ENCODE peak calls at places on chromosome 18, in six cellular contexts. One of them, this sample, is unnamed.

GRCh38 chr18:34548120-34548972 is 161.8 kb upstream of the DTNA start:
- DNase-seq in hepatocyte: no peak
- DNase-seq in Peyer's patch: no peak
- DNase-seq in cardiac muscle cell: no peak
- DNase-seq in Calu3: no peak
- DNase-seq in CD14-positive monocyte: no peak
- DNase-seq in this sample: no peak

GRCh38 chr18:58054041-58054733 is 10.2 kb downstream of the NEDD4L start:
- DNase-seq in hepatocyte: peak
- DNase-seq in Peyer's patch: no peak
- DNase-seq in cardiac muscle cell: peak
- DNase-seq in Calu3: peak
- DNase-seq in CD14-positive monocyte: no peak
- DNase-seq in this sample: no peak

GRCh38 chr18:65567372-65567771 is 183.4 kb upstream of the CDH7 start:
- DNase-seq in hepatocyte: peak
- DNase-seq in Peyer's patch: no peak
- DNase-seq in cardiac muscle cell: no peak
- DNase-seq in Calu3: peak
- DNase-seq in CD14-positive monocyte: no peak
- DNase-seq in this sample: no peak

GRCh38 chr18:39296293-39296888 is 1730.8 kb upstream of the CELF4 start:
- DNase-seq in hepatocyte: no peak
- DNase-seq in Peyer's patch: no peak
- DNase-seq in cardiac muscle cell: no peak
- DNase-seq in Calu3: no peak
- DNase-seq in CD14-positive monocyte: no peak
- DNase-seq in this sample: no peak

GRCh38 chr18:44579028-44579692 is 101.5 kb upstream of the SETBP1 start:
- DNase-seq in hepatocyte: peak
- DNase-seq in Peyer's patch: no peak
- DNase-seq in cardiac muscle cell: peak
- DNase-seq in Calu3: no peak
- DNase-seq in CD14-positive monocyte: no peak
- DNase-seq in this sample: no peak

GRCh38 chr18:61435064-61435652 is 101.9 kb downstream of the CDH20 start:
- DNase-seq in hepatocyte: peak
- DNase-seq in Peyer's patch: no peak
- DNase-seq in cardiac muscle cell: peak
- DNase-seq in Calu3: peak
- DNase-seq in CD14-positive monocyte: no peak
- DNase-seq in this sample: peak

GRCh38 chr18:55395811-55396210 is 192.2 kb downstream of the TCF4 start:
- DNase-seq in hepatocyte: no peak
- DNase-seq in Peyer's patch: no peak
- DNase-seq in cardiac muscle cell: no peak
- DNase-seq in Calu3: no peak
- DNase-seq in CD14-positive monocyte: no peak
- DNase-seq in this sample: no peak

GRCh38 chr18:67109535-67109934 is 407.0 kb downstream of the DSEL start:
- DNase-seq in hepatocyte: no peak
- DNase-seq in Peyer's patch: no peak
- DNase-seq in cardiac muscle cell: no peak
- DNase-seq in Calu3: no peak
- DNase-seq in CD14-positive monocyte: no peak
- DNase-seq in this sample: no peak

GRCh38 chr18:29174891-29175290 is 998.0 kb upstream of the CDH2 start:
- DNase-seq in hepatocyte: no peak
- DNase-seq in Peyer's patch: no peak
- DNase-seq in cardiac muscle cell: no peak
- DNase-seq in Calu3: no peak
- DNase-seq in CD14-positive monocyte: no peak
- DNase-seq in this sample: no peak

GRCh38 chr18:80086281-80086680 is 22.8 kb upstream of the ADNP2 start:
- DNase-seq in hepatocyte: no peak
- DNase-seq in Peyer's patch: no peak
- DNase-seq in cardiac muscle cell: no peak
- DNase-seq in Calu3: no peak
- DNase-seq in CD14-positive monocyte: no peak
- DNase-seq in this sample: no peak

GRCh38 chr18:56389190-56389589 is 249.2 kb downstream of the TXNL1 start:
- DNase-seq in hepatocyte: no peak
- DNase-seq in Peyer's patch: no peak
- DNase-seq in cardiac muscle cell: no peak
- DNase-seq in Calu3: no peak
- DNase-seq in CD14-positive monocyte: no peak
- DNase-seq in this sample: no peak

GRCh38 chr18:13474336-13474735 is 252.0 kb downstream of the FAM210A start:
- DNase-seq in hepatocyte: no peak
- DNase-seq in Peyer's patch: no peak
- DNase-seq in cardiac muscle cell: no peak
- DNase-seq in Calu3: no peak
- DNase-seq in CD14-positive monocyte: no peak
- DNase-seq in this sample: no peak

GRCh38 chr18:77567202-77567601 is 317.6 kb downstream of the GALR1 start:
- DNase-seq in hepatocyte: no peak
- DNase-seq in Peyer's patch: no peak
- DNase-seq in cardiac muscle cell: no peak
- DNase-seq in Calu3: no peak
- DNase-seq in CD14-positive monocyte: no peak
- DNase-seq in this sample: no peak

GRCh38 chr18:24726727-24727539 is 266.5 kb downstream of the HRH4 start:
- DNase-seq in hepatocyte: peak
- DNase-seq in Peyer's patch: peak
- DNase-seq in cardiac muscle cell: peak
- DNase-seq in Calu3: peak
- DNase-seq in CD14-positive monocyte: no peak
- DNase-seq in this sample: peak

GRCh38 chr18:63253428-63254372 is 65.9 kb downstream of the BCL2 start:
- DNase-seq in hepatocyte: no peak
- DNase-seq in Peyer's patch: no peak
- DNase-seq in cardiac muscle cell: peak
- DNase-seq in Calu3: no peak
- DNase-seq in CD14-positive monocyte: no peak
- DNase-seq in this sample: peak

GRCh38 chr18:43587538-43588153 is 310.4 kb upstream of the SYT4 start:
- DNase-seq in hepatocyte: peak
- DNase-seq in Peyer's patch: no peak
- DNase-seq in cardiac muscle cell: peak
- DNase-seq in Calu3: peak
- DNase-seq in CD14-positive monocyte: no peak
- DNase-seq in this sample: peak

GRCh38 chr18:8608795-8609673 is at the start of gene RAB12:
- DNase-seq in hepatocyte: peak
- DNase-seq in Peyer's patch: peak
- DNase-seq in cardiac muscle cell: peak
- DNase-seq in Calu3: peak
- DNase-seq in CD14-positive monocyte: peak
- DNase-seq in this sample: peak

GRCh38 chr18:41940506-41941215 is 14.4 kb upstream of the PIK3C3 start:
- DNase-seq in hepatocyte: peak
- DNase-seq in Peyer's patch: no peak
- DNase-seq in cardiac muscle cell: peak
- DNase-seq in Calu3: peak
- DNase-seq in CD14-positive monocyte: no peak
- DNase-seq in this sample: peak

GRCh38 chr18:24009651-24010333 is 4.8 kb upstream of the TTC39C start:
- DNase-seq in hepatocyte: no peak
- DNase-seq in Peyer's patch: no peak
- DNase-seq in cardiac muscle cell: no peak
- DNase-seq in Calu3: no peak
- DNase-seq in CD14-positive monocyte: no peak
- DNase-seq in this sample: no peak

GRCh38 chr18:11880586-11881304 is 27.4 kb downstream of the MPPE1 start:
- DNase-seq in hepatocyte: no peak
- DNase-seq in Peyer's patch: peak
- DNase-seq in cardiac muscle cell: no peak
- DNase-seq in Calu3: no peak
- DNase-seq in CD14-positive monocyte: no peak
- DNase-seq in this sample: no peak

GRCh38 chr18:58861353-58861752 is 3.3 kb upstream of the ZNF532 start:
- DNase-seq in hepatocyte: no peak
- DNase-seq in Peyer's patch: no peak
- DNase-seq in cardiac muscle cell: no peak
- DNase-seq in Calu3: no peak
- DNase-seq in CD14-positive monocyte: no peak
- DNase-seq in this sample: no peak

GRCh38 chr18:34947711-34948125 is 93.5 kb upstream of the MAPRE2 start:
- DNase-seq in hepatocyte: no peak
- DNase-seq in Peyer's patch: no peak
- DNase-seq in cardiac muscle cell: peak
- DNase-seq in Calu3: no peak
- DNase-seq in CD14-positive monocyte: no peak
- DNase-seq in this sample: peak

GRCh38 chr18:23355206-23355605 is 97.9 kb upstream of the RIOK3 start:
- DNase-seq in hepatocyte: no peak
- DNase-seq in Peyer's patch: no peak
- DNase-seq in cardiac muscle cell: no peak
- DNase-seq in Calu3: no peak
- DNase-seq in CD14-positive monocyte: no peak
- DNase-seq in this sample: no peak

GRCh38 chr18:42338683-42339082 is 383.6 kb downstream of the PIK3C3 start:
- DNase-seq in hepatocyte: peak
- DNase-seq in Peyer's patch: no peak
- DNase-seq in cardiac muscle cell: no peak
- DNase-seq in Calu3: no peak
- DNase-seq in CD14-positive monocyte: no peak
- DNase-seq in this sample: no peak

GRCh38 chr18:57029761-57030160 is 117.1 kb upstream of the BOD1L2 start:
- DNase-seq in hepatocyte: no peak
- DNase-seq in Peyer's patch: no peak
- DNase-seq in cardiac muscle cell: peak
- DNase-seq in Calu3: peak
- DNase-seq in CD14-positive monocyte: no peak
- DNase-seq in this sample: no peak

GRCh38 chr18:13470555-13471494 is 252.3 kb downstream of the LDLRAD4 start:
- DNase-seq in hepatocyte: peak
- DNase-seq in Peyer's patch: no peak
- DNase-seq in cardiac muscle cell: no peak
- DNase-seq in Calu3: no peak
- DNase-seq in CD14-positive monocyte: peak
- DNase-seq in this sample: no peak

GRCh38 chr18:54584065-54584464 is 7.0 kb upstream of the DYNAP start:
- DNase-seq in hepatocyte: no peak
- DNase-seq in Peyer's patch: no peak
- DNase-seq in cardiac muscle cell: no peak
- DNase-seq in Calu3: no peak
- DNase-seq in CD14-positive monocyte: no peak
- DNase-seq in this sample: no peak

GRCh38 chr18:919078-919477 is 14.4 kb downstream of the ADCYAP1 start:
- DNase-seq in hepatocyte: no peak
- DNase-seq in Peyer's patch: no peak
- DNase-seq in cardiac muscle cell: no peak
- DNase-seq in Calu3: no peak
- DNase-seq in CD14-positive monocyte: no peak
- DNase-seq in this sample: no peak

DNA sequence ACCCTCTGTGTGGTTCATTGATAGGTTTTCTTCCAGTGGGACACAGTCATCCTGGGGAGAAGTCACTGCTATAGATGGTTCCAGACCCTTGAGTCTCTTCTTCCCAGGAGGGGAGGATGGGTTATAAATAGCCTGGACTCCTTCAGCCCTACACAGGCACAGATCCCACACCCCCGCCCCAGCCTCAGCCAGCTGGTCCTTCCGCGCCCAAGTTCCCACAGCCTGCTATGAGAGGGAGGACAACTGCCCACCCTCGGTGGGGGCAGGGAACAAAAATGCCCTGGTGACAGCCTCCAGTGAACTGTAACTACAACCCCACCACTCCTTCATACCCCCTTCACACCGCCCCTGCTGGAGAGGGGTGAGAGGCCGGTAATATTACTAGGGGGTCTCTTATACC is 3.2 kb downstream of the ZBTB7C start:
- DNase-seq in hepatocyte: no peak
- DNase-seq in Peyer's patch: no peak
- DNase-seq in cardiac muscle cell: no peak
- DNase-seq in Calu3: no peak
- DNase-seq in CD14-positive monocyte: no peak
- DNase-seq in this sample: no peak
- TF ChIP-seq CTCF in hepatocyte: no peak
- TF ChIP-seq CTCF in Peyer's patch: no peak
- TF ChIP-seq CTCF in cardiac muscle cell: no peak
- TF ChIP-seq CTCF in Calu3: no peak
- TF ChIP-seq CTCF in CD14-positive monocyte: no peak
- TF ChIP-seq CTCF in this sample: no peak

GRCh38 chr18:50051288-50051687 is 143.7 kb downstream of the MYO5B start:
- DNase-seq in hepatocyte: peak
- DNase-seq in Peyer's patch: no peak
- DNase-seq in cardiac muscle cell: peak
- DNase-seq in Calu3: peak
- DNase-seq in CD14-positive monocyte: no peak
- DNase-seq in this sample: peak
- TF ChIP-seq CTCF in hepatocyte: peak
- TF ChIP-seq CTCF in Peyer's patch: no peak
- TF ChIP-seq CTCF in cardiac muscle cell: peak
- TF ChIP-seq CTCF in Calu3: peak
- TF ChIP-seq CTCF in CD14-positive monocyte: no peak
- TF ChIP-seq CTCF in this sample: no peak

GRCh38 chr18:47530695-47531094 is 279.2 kb upstream of the SKOR2 start:
- DNase-seq in hepatocyte: no peak
- DNase-seq in Peyer's patch: no peak
- DNase-seq in cardiac muscle cell: no peak
- DNase-seq in Calu3: no peak
- DNase-seq in CD14-positive monocyte: no peak
- DNase-seq in this sample: no peak

GRCh38 chr18:47528343-47528742 is 276.9 kb upstream of the SKOR2 start:
- DNase-seq in hepatocyte: no peak
- DNase-seq in Peyer's patch: no peak
- DNase-seq in cardiac muscle cell: no peak
- DNase-seq in Calu3: no peak
- DNase-seq in CD14-positive monocyte: no peak
- DNase-seq in this sample: no peak

GRCh38 chr18:47526147-47526546 is 274.7 kb upstream of the SKOR2 start:
- DNase-seq in hepatocyte: no peak
- DNase-seq in Peyer's patch: no peak
- DNase-seq in cardiac muscle cell: no peak
- DNase-seq in Calu3: no peak
- DNase-seq in CD14-positive monocyte: no peak
- DNase-seq in this sample: no peak

DNA sequence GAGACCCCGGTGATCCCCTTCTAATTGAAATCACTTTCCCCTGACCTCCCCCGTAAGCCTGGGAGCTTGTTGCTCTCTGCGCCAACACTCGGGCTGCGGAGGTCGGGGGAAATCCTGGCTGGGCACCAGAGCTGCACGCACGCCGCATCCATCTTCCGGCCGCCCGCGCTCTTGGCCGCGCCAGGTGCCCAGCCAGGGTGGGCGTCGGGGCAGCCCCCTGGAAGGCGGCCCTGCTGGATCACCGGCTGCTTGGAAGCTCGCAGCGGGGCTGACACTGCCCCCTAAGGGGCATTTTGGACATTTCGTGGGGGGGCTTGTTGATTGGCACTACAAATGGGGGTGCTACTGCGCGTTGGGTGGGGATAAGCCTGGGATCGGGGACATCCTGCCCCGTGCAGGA is 280.3 kb upstream of the SKOR2 start:
- DNase-seq in hepatocyte: no peak
- DNase-seq in Peyer's patch: no peak
- DNase-seq in cardiac muscle cell: no peak
- DNase-seq in Calu3: no peak
- DNase-seq in CD14-positive monocyte: no peak
- DNase-seq in this sample: no peak
- TF ChIP-seq CTCF in hepatocyte: no peak
- TF ChIP-seq CTCF in Peyer's patch: no peak
- TF ChIP-seq CTCF in cardiac muscle cell: no peak
- TF ChIP-seq CTCF in Calu3: no peak
- TF ChIP-seq CTCF in CD14-positive monocyte: no peak
- TF ChIP-seq CTCF in this sample: no peak

GRCh38 chr18:10682368-10682714 is 156.5 kb downstream of the NAPG start:
- DNase-seq in hepatocyte: no peak
- DNase-seq in Peyer's patch: no peak
- DNase-seq in cardiac muscle cell: no peak
- DNase-seq in Calu3: no peak
- DNase-seq in CD14-positive monocyte: no peak
- DNase-seq in this sample: no peak
- TF ChIP-seq CTCF in hepatocyte: no peak
- TF ChIP-seq CTCF in Peyer's patch: no peak
- TF ChIP-seq CTCF in cardiac muscle cell: no peak
- TF ChIP-seq CTCF in Calu3: no peak
- TF ChIP-seq CTCF in CD14-positive monocyte: no peak
- TF ChIP-seq CTCF in this sample: no peak